ENCODE peak calls at places on chromosomes 7 and 10, in eight cellular contexts. J is cardiac muscle cell, U is IMR-90, N is sigmoid colon, L is psoas muscle, W is neural crest cell, E is A549, O is AG10803. S is an unnamed sample.

GRCh38 chr7:157692156-157693011 is 355.6 kb downstream of the DNAJB6 start:
- DNase-seq in J (no peak), U (no peak), N (peak), L (no peak), W (peak), E (no peak), O (no peak), S (peak)

GRCh38 chr7:141071260-141071854 is 2.5 kb upstream of the TMEM178B start:
- DNase-seq in J (peak), U (no peak), N (peak), L (peak), W (peak), E (peak), O (no peak), S (peak)

GRCh38 chr10:117074621-117075020 is 63.4 kb downstream of the VAX1 start:
- DNase-seq in J (no peak), U (no peak), N (no peak), L (no peak), W (no peak), E (peak), O (no peak), S (no peak)

GRCh38 chr7:118114175-118114574 is 69.8 kb upstream of the LSM8 start:
- DNase-seq in J (no peak), U (no peak), N (no peak), L (no peak), W (no peak), E (no peak), O (no peak), S (no peak)

GRCh38 chr7:12139421-12139820 is 71.7 kb upstream of the TMEM106B start:
- DNase-seq in J (no peak), U (no peak), N (no peak), L (no peak), W (no peak), E (no peak), O (peak), S (no peak)

GRCh38 chr7:6271091-6271658 is 1.2 kb downstream of the CYTH3 start:
- DNase-seq in J (peak), U (peak), N (peak), L (peak), W (no peak), E (peak), O (peak), S (peak)

GRCh38 chr10:49397036-49397999 is 1.4 kb upstream of the DRGX start:
- DNase-seq in J (no peak), U (no peak), N (no peak), L (no peak), W (peak), E (no peak), O (no peak), S (peak)

GRCh38 chr10:76352300-76352699 is 920.9 kb downstream of the LRMDA start:
- DNase-seq in J (peak), U (peak), N (no peak), L (no peak), W (no peak), E (peak), O (peak), S (no peak)

GRCh38 chr10:117544729-117545140 is 2.2 kb downstream of the EMX2 start:
- DNase-seq in J (no peak), U (no peak), N (no peak), L (no peak), W (no peak), E (no peak), O (no peak), S (peak)

GRCh38 chr7:55794527-55794926 is 68.0 kb downstream of the SEPTIN14 start:
- DNase-seq in J (no peak), U (no peak), N (no peak), L (no peak), W (no peak), E (peak), O (no peak), S (no peak)

GRCh38 chr10:78578929-78579328 is 489.8 kb upstream of the ZMIZ1 start:
- DNase-seq in J (no peak), U (peak), N (no peak), L (no peak), W (no peak), E (no peak), O (no peak), S (no peak)

GRCh38 chr10:97724341-97724941 is 10.9 kb downstream of the MARVELD1 start:
- DNase-seq in J (peak), U (peak), N (no peak), L (no peak), W (no peak), E (peak), O (peak), S (no peak)

GRCh38 chr10:122373713-122374112 is 795 bp upstream of the PLEKHA1 start:
- DNase-seq in J (peak), U (peak), N (no peak), L (no peak), W (no peak), E (peak), O (peak), S (no peak)

GRCh38 chr7:150524018-150524417 is 9.3 kb downstream of the GIMAP7 start:
- DNase-seq in J (no peak), U (no peak), N (no peak), L (no peak), W (no peak), E (no peak), O (no peak), S (no peak)

DNA sequence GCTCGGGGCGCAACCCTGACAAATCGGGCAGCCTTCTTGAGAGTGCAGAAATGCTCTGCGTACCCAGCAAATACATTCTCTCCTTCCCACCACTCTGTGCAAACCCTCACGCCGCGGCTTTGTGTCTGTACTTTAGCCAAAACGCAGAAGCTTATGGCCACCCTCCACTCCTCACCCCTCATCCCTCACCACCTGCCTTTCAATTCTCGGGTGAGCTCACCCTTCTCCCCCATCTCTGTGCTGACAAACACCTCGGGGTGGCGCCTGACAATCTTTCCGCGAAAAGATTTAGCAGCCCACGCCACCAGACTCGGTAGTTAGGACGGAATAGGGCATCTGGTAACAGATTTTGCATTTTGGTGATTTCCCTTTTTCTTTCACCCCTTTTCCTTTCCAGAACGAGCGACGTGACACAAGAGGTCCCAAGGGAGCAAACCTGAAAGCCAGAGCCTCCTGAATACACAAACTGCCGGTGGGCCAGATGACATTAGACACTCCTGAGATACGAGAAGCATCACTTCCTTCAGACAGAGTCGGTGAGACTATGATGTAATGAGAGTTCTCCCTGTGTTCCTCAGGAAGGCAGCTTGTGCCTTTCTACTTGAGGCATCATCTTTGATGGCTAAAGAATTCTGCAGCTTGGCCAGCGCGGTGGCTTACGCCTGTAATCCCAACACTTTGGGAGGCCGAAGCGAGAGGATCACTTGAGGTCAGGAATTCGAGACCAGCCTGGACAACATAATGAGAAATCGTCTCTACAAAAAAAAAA is 663 bp upstream of the ATAD1 start:
- DNase-seq in J (peak), U (peak), N (peak), L (no peak), W (no peak), E (peak), O (peak), S (no peak)
- TF ChIP-seq CTCF in J (no peak), U (no peak), N (no peak), L (no peak), W (peak), E (no peak), O (no peak), S (no peak)

DNA sequence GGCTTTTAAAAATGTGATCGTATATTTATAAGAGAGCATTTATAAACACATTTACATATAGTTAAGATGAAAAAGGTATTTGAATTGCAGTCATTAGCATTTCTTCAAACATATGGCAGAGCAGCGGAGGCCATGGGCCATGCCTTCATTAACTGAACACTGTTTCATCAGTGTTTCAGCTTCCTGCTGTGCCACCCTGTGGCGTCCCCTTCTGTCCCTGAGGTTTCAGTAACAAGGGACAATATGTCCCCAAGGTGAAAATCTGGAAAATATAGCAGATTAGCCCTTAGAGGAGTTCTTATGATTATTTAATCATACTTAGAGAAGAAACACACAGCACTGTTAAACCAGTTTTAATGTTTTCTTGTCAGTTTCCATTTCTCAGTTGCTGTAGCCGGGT is 577.8 kb downstream of the ETV1 start:
- DNase-seq in J (no peak), U (no peak), N (no peak), L (no peak), W (no peak), E (no peak), O (no peak), S (no peak)
- TF ChIP-seq CTCF in J (no peak), U (no peak), N (no peak), L (no peak), W (no peak), E (no peak), O (no peak), S (no peak)

DNA sequence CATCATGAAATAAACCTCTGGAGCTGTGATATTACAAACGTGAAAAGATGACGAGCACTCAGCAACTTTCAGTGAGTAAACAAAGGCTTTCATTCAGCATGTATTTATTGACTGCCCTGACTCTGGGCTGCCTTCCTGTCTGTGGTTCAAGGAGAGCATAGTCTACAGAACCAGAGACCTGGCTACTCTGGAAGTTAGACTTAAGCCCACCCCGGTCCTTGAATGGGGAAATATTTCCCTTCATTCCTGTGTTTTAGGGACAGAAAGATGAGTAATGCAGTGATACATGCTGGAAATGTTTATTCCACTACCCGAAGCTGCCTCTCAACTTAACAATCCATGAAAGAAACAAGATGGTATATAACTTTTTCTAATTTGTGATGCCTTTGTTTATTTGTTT is 57.5 kb downstream of the TRUB1 start:
- DNase-seq in J (no peak), U (peak), N (no peak), L (no peak), W (no peak), E (no peak), O (peak), S (no peak)
- TF ChIP-seq CTCF in J (no peak), U (no peak), N (no peak), L (no peak), W (no peak), E (no peak), O (no peak), S (no peak)

DNA sequence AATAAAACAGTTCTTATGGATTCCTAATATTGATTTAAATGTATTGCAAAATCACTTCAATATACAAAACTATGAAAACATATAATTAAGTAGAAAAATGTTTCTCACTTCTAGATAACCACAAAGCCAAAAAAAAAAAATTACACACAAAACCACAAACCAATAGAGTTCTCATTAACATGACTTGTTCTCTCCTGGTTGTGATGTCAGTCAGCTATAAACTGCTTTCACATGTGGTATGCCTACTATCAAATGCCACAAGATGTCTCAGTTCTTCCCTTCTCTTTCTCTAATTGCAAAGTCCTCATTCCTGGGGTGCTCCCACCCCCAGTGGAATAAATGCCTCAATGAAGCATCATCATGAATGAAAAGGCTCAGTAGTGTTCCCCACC is 16.6 kb downstream of the GNAI1 start:
- DNase-seq in J (peak), U (peak), N (no peak), L (no peak), W (no peak), E (no peak), O (peak), S (no peak)
- TF ChIP-seq CTCF in J (no peak), U (no peak), N (no peak), L (no peak), W (no peak), E (no peak), O (peak), S (no peak)

GRCh38 chr7:78215199-78215598 is 416.6 kb downstream of the PHTF2 start:
- DNase-seq in J (no peak), U (no peak), N (no peak), L (no peak), W (no peak), E (no peak), O (no peak), S (no peak)
- TF ChIP-seq CTCF in J (no peak), U (no peak), N (no peak), L (no peak), W (no peak), E (no peak), O (no peak), S (no peak)